ENCODE peak calls at places on chromosomes 7 and 10, in six cellular contexts. R is hepatocyte; T is GM12878; F is H7; D is effector memory CD4-positive, alpha-beta T cell; E is MM.1S. U is an unnamed sample.

GRCh38 chr7:128833148-128833938 is 3.1 kb downstream of the FLNC start:
- DNase-seq in R (peak; percentile 71), E (no peak), T (no peak), D (no peak), F (peak; percentile 87), U (peak; percentile 7)

GRCh38 chr7:122304996-122305421 is 459 bp upstream of the FEZF1 start:
- DNase-seq in T (no peak), F (peak; percentile 64), R (no peak), D (no peak), E (no peak), U (no peak)

GRCh38 chr7:36638140-36638539 is 86.2 kb downstream of the AOAH start:
- DNase-seq in F (no peak), R (no peak), E (no peak), T (no peak), D (no peak), U (no peak)

GRCh38 chr10:6201511-6201975 is 1.2 kb upstream of the PFKFB3 start:
- DNase-seq in F (peak; percentile 85), D (peak; percentile 72), E (peak; percentile 86), T (peak; percentile 63), R (peak; percentile 78), U (peak; percentile 74)

GRCh38 chr7:135238112-135238744 is 4.6 kb downstream of the STRA8 start:
- DNase-seq in F (peak; percentile 88), T (no peak), E (no peak), R (no peak), D (no peak), U (no peak)

GRCh38 chr10:119658274-119658673 is 7.1 kb downstream of the BAG3 start:
- DNase-seq in T (no peak), F (peak; percentile 62), R (peak; percentile 92), D (no peak), E (no peak), U (peak; percentile 92)

GRCh38 chr10:12803781-12804180 is 197.7 kb downstream of the CCDC3 start:
- DNase-seq in E (no peak), D (no peak), F (no peak), R (no peak), T (no peak), U (no peak)

GRCh38 chr7:44729949-44730590 is 18.6 kb upstream of the ZMIZ2 start:
- DNase-seq in F (no peak), R (no peak), E (no peak), D (no peak), T (no peak), U (no peak)

GRCh38 chr10:97685395-97685958 is 1.6 kb downstream of the AVPI1 start:
- DNase-seq in E (no peak), T (no peak), D (no peak), R (no peak), F (peak; percentile 73), U (peak; percentile 58)

GRCh38 chr10:52108236-52108635 is 205.8 kb upstream of the DKK1 start:
- DNase-seq in T (no peak), E (peak; percentile 53), F (no peak), R (no peak), D (no peak), U (no peak)

GRCh38 chr10:62619409-62619730 is 185.2 kb upstream of the ADO start:
- DNase-seq in D (no peak), R (no peak), F (no peak), T (no peak), E (no peak), U (no peak)

GRCh38 chr7:46554688-46555422 is 633.8 kb upstream of the IGFBP3 start:
- DNase-seq in E (no peak), D (no peak), T (no peak), F (no peak), R (no peak), U (peak; percentile 75)

GRCh38 chr10:71078454-71079145 is 133.8 kb upstream of the UNC5B start:
- DNase-seq in F (peak; percentile 13), D (no peak), R (no peak), E (no peak), T (no peak), U (no peak)

GRCh38 chr10:59320370-59320769 is 42.0 kb downstream of the FAM13C start:
- DNase-seq in T (no peak), R (no peak), F (no peak), E (no peak), D (no peak), U (no peak)

GRCh38 chr7:65477326-65477725 is 103.7 kb downstream of the ZNF92 start:
- DNase-seq in R (peak; percentile 39), T (no peak), F (peak; percentile 66), E (no peak), D (no peak), U (no peak)

GRCh38 chr10:92207061-92207460 is 83.8 kb downstream of the CPEB3 start:
- DNase-seq in E (no peak), D (no peak), F (no peak), T (no peak), R (no peak), U (no peak)

GRCh38 chr10:49678827-49679479 is 498 bp upstream of the C10orf53 start:
- DNase-seq in R (no peak), E (no peak), T (no peak), F (no peak), D (no peak), U (no peak)

GRCh38 chr10:49682879-49683278 is 3.4 kb downstream of the C10orf53 start:
- DNase-seq in D (no peak), T (no peak), E (no peak), R (no peak), F (no peak), U (no peak)

DNA sequence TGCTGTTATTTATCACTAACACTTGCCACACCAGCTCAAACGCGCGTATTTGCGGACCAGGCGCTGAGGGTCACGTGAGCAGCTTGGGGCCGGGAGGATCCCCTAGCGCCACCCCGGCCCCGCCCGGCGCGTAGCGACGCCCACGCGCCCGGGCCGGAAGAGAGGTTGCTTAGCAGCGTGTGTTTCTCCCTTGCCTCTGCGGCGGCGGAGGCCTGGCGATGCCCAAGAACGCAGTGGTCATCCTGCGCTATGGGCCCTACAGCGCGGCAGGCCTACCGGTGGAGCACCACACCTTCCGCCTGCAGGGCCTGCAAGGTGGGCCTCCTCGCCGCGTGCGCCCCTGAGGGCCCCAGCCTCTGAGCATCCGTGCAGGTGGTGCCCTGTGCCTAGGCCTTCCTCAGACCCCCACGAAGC is at the start of gene C10orf53:
- DNase-seq in R (peak; percentile 90), E (no peak), T (no peak), D (no peak), F (peak; percentile 93), U (peak; percentile 68)
- H3K27me3 ChIP-seq in R (peaks cover 35% of the 10 kb centered on the region), E (no peaks in the 10 kb centered on the region), T (no peaks in the 10 kb centered on the region), D (peaks cover 2% of the 10 kb centered on the region), F (peaks cover 35% of the 10 kb centered on the region), U (no peaks in the 10 kb centered on the region)

GRCh38 chr10:75647675-75648074 is 216.3 kb downstream of the LRMDA start:
- DNase-seq in F (no peak), E (no peak), T (no peak), D (no peak), R (no peak), U (no peak)
- H3K27me3 ChIP-seq in F (no peaks in the 10 kb centered on the region), E (no peaks in the 10 kb centered on the region), T (no peaks in the 10 kb centered on the region), D (no peaks in the 10 kb centered on the region), R (no peaks in the 10 kb centered on the region), U (no peaks in the 10 kb centered on the region)

GRCh38 chr10:8036521-8037198 is 17.8 kb upstream of the GATA3 start:
- DNase-seq in R (no peak), T (no peak), F (peak; percentile 65), E (no peak), D (no peak), U (no peak)
- H3K27me3 ChIP-seq in R (peaks cover 98% of the 10 kb centered on the region), T (peaks cover 18% of the 10 kb centered on the region), F (peaks cover 99% of the 10 kb centered on the region), E (no peaks in the 10 kb centered on the region), D (peaks cover 89% of the 10 kb centered on the region), U (peaks cover 42% of the 10 kb centered on the region)

DNA sequence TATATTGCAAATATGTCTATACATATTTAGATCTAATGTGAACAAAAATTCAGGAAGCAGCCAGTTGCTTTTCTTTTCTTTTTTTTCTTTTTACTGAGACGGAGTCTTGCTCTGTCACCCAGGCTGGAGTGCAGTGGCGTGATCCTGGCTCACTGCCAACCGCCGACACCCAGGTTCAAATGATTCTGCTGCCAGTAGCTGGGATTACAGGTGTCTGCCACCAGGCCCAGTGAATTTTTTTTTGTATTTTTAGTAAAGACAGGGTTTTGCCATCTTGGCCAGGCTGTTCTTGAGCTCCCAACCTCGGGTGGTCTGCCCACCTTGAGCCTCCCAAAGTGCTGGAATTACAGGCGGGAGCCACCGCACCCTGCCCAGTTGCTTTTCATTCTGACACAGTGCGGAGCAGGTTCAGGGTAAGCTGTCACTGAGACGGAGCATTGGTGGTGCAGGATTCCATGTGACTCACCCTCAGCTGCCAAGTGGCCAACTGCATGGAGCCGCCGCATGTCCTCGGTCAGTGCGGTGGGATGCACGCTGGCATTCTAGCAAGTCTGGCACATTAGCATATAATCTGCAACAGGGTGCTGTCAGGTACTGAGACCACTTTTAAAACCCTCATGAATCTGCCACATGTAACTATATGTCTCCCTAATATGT is 362.7 kb downstream of the DNAJB6 start:
- DNase-seq in R (no peak), D (no peak), T (no peak), F (no peak), E (no peak), U (no peak)
- H3K27me3 ChIP-seq in R (peaks cover 55% of the 10 kb centered on the region), D (peaks cover 5% of the 10 kb centered on the region), T (no peaks in the 10 kb centered on the region), F (peaks cover 12% of the 10 kb centered on the region), E (peaks cover 74% of the 10 kb centered on the region), U (no peaks in the 10 kb centered on the region)

GRCh38 chr7:42093361-42093905 is 143.6 kb downstream of the GLI3 start:
- DNase-seq in E (no peak), D (no peak), T (no peak), F (no peak), R (no peak), U (no peak)

GRCh38 chr7:42090806-42091205 is 146.2 kb downstream of the GLI3 start:
- DNase-seq in R (no peak), D (no peak), E (no peak), T (no peak), F (no peak), U (no peak)

GRCh38 chr7:42090056-42090455 is 147.0 kb downstream of the GLI3 start:
- DNase-seq in R (no peak), F (no peak), E (no peak), T (no peak), D (no peak), U (no peak)

GRCh38 chr7:42087616-42088015 is 149.4 kb downstream of the GLI3 start:
- DNase-seq in E (no peak), F (no peak), R (no peak), D (no peak), T (no peak), U (no peak)

GRCh38 chr7:42091461-42092229 is 145.4 kb downstream of the GLI3 start:
- DNase-seq in D (no peak), F (peak; percentile 74), T (no peak), E (no peak), R (peak; percentile 66), U (peak; percentile 34)
- H3K27me3 ChIP-seq in D (no peaks in the 10 kb centered on the region), F (peaks cover 69% of the 10 kb centered on the region), T (no peaks in the 10 kb centered on the region), E (no peaks in the 10 kb centered on the region), R (no peaks in the 10 kb centered on the region), U (no peaks in the 10 kb centered on the region)

GRCh38 chr10:123972481-123973401 is 81.1 kb upstream of the CPXM2 start:
- DNase-seq in T (no peak), F (peak; percentile 91), D (no peak), R (no peak), E (no peak), U (no peak)

GRCh38 chr10:123966896-123967231 is 75.3 kb upstream of the CPXM2 start:
- DNase-seq in T (no peak), R (no peak), D (no peak), E (no peak), F (peak; percentile 68), U (no peak)

GRCh38 chr10:123967626-123968243 is 76.1 kb upstream of the CPXM2 start:
- DNase-seq in R (peak; percentile 86), T (no peak), D (no peak), E (peak; percentile 59), F (peak; percentile 94), U (peak; percentile 16)

GRCh38 chr10:123970927-123971286 is 79.3 kb upstream of the CPXM2 start:
- DNase-seq in R (no peak), E (no peak), T (no peak), F (no peak), D (no peak), U (no peak)

GRCh38 chr10:123970207-123970926 is 78.8 kb upstream of the CPXM2 start:
- DNase-seq in R (no peak), E (no peak), F (peak; percentile 80), D (no peak), T (no peak), U (no peak)
- H3K27me3 ChIP-seq in R (peaks cover 65% of the 10 kb centered on the region), E (peaks cover 25% of the 10 kb centered on the region), F (peaks cover 31% of the 10 kb centered on the region), D (peaks cover 11% of the 10 kb centered on the region), T (no peaks in the 10 kb centered on the region), U (peaks cover 7% of the 10 kb centered on the region)

U was measured in mammary epithelial cell.